ENCODE peak calls at places on chromosomes 3 and 15, in four cellular contexts. H is GM23338, J is sigmoid colon, A is OCI-LY7. T is an unnamed sample.

GRCh38 chr15:28892789-28893610 is 7.2 kb downstream of the APBA2 start:
- DNase-seq in A (no peak), H (no peak), J (no peak), T (no peak)

GRCh38 chr3:2931265-2931664 is 178.9 kb downstream of the IL5RA start:
- DNase-seq in H (no peak), A (no peak), J (no peak), T (no peak)

GRCh38 chr15:32029862-32030781 is at the start of gene CHRNA7:
- DNase-seq in A (peak; percentile 19), J (peak; percentile 71), H (peak; percentile 86), T (peak; percentile 84)

GRCh38 chr3:135803291-135803690 is 162.2 kb upstream of the PPP2R3A start:
- DNase-seq in A (no peak), H (no peak), J (no peak), T (peak; percentile 7)

GRCh38 chr3:184258926-184259325 is 2.4 kb downstream of the CAMK2N2 start:
- DNase-seq in A (no peak), H (no peak), J (no peak), T (no peak)

GRCh38 chr15:70165811-70166284 is 68.1 kb upstream of the TLE3 start:
- DNase-seq in H (no peak), J (peak; percentile 90), A (no peak), T (peak; percentile 72)

GRCh38 chr15:85316244-85316934 is 64.0 kb upstream of the AKAP13 start:
- DNase-seq in H (no peak), J (no peak), A (no peak), T (no peak)

GRCh38 chr3:61981005-61981404 is 392.3 kb downstream of the FEZF2 start:
- DNase-seq in J (no peak), H (no peak), A (no peak), T (no peak)

GRCh38 chr3:185205865-185206264 is 48.0 kb downstream of the EHHADH start:
- DNase-seq in A (no peak), J (no peak), H (no peak), T (no peak)

GRCh38 chr3:13575459-13576061 is 26.6 kb downstream of the FBLN2 start:
- DNase-seq in H (no peak), J (no peak), A (no peak), T (peak; percentile 53)

GRCh38 chr15:52509500-52510244 is 19.0 kb downstream of the MYO5A start:
- DNase-seq in A (no peak), J (no peak), H (no peak), T (no peak)

GRCh38 chr3:7309707-7310106 is 448.8 kb downstream of the GRM7 start:
- DNase-seq in H (peak; percentile 1), A (no peak), J (peak; percentile 74), T (peak; percentile 45)

GRCh38 chr3:32325957-32326356 is 65.7 kb upstream of the CMTM7 start:
- DNase-seq in J (no peak), A (no peak), H (no peak), T (no peak)

GRCh38 chr3:187551419-187551818 is 118.8 kb downstream of the SST start:
- DNase-seq in A (no peak), J (no peak), H (no peak), T (no peak)

GRCh38 chr3:189304465-189305341 is 132.9 kb downstream of the TPRG1 start:
- DNase-seq in H (peak; percentile 47), J (no peak), A (no peak), T (no peak)

GRCh38 chr15:27871078-27871695 is 227.9 kb downstream of the OCA2 start:
- DNase-seq in H (no peak), A (no peak), J (no peak), T (no peak)

GRCh38 chr3:102032491-102033383 is 183.4 kb downstream of the NFKBIZ start:
- DNase-seq in J (no peak), A (no peak), H (no peak), T (no peak)

GRCh38 chr3:186614597-186615483 is 2.0 kb downstream of the AHSG start:
- DNase-seq in A (peak; percentile 78), J (peak; percentile 77), H (peak; percentile 88), T (peak; percentile 83)

GRCh38 chr3:129106866-129107565 is 14.6 kb downstream of the RAB43 start:
- DNase-seq in J (no peak), A (no peak), H (no peak), T (no peak)

GRCh38 chr3:25493246-25493645 is 65.2 kb downstream of the RARB start:
- DNase-seq in J (no peak), A (no peak), H (no peak), T (no peak)

GRCh38 chr15:80609512-80609946 is 85.6 kb upstream of the ABHD17C start:
- DNase-seq in H (no peak), J (no peak), A (no peak), T (no peak)

GRCh38 chr3:67489816-67490215 is 164.6 kb downstream of the SUCLG2 start:
- DNase-seq in J (no peak), A (no peak), H (no peak), T (no peak)

DNA sequence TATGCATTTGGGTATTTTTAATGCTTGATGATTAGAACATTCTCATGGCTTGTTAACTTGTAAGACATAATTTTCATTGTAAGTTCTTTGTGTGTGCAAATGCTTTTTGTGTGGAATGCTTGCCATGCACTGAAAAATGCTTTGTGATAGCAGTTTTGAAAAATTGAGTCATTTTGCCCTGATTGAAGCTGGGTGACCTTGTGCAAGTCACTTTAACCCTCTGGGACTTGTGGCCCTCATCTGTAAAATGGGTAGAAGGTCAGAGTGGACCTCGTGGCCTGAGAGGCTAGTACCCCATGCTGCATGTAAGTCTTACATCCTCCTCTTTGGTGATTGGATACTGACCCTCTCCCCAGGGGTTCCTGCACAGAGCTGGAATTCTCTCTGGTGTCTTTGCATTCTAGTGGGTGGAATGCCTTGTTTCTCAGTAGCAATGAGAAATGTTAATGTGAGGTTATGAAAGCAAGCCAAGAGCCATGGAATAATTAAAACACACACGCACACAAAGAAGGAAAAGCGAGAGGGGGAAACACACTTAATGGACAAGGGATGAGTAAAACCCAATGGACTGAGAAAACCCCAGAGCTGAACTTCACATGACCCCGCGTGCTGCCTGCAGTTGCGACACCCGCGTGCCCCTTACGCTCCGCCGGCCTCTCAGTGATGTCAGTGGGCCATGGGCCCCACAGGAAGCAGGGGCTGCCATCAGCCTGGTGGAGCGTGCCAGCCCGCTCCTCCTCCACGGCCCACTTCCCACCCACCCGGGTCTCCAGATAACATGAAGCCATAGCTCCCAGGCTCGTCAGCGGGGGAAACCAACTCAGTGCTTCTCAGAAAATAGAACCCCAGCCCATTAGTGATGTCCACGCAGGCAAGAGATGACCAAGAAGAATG is 44.0 kb downstream of the SMAD3 start:
- DNase-seq in J (peak; percentile 86), H (peak; percentile 26), A (peak; percentile 77), T (peak; percentile 65)
- H3K4me3 ChIP-seq in J (no peak overlapping the region), H (no peak overlapping the region), A (peak overlapping the region; percentile 47), T (no peak overlapping the region)

DNA sequence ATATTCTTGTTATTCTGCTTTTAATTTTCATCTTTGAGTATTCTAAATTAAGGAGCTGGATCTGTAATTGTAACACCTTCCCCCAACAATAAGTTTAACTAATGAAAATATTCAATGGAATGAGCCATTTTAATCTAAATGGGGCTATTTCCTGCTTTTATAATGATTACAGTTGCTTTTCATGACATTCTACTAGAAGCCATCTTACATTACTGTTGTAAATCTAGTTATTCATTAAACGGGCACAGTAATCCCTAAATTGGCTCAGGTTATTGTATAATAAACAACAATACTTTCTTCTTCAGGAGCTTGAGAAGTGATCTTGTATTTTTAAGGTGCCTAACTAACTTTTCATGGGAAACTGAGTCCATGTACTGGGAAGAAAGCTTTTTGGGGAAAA is 8.5 kb downstream of the FLNB start:
- DNase-seq in H (no peak), A (no peak), J (no peak), T (no peak)
- H3K4me1 ChIP-seq in H (peaks cover 86% of the 10 kb centered on the region), A (peaks cover 5% of the 10 kb centered on the region), J (peaks cover 90% of the 10 kb centered on the region), T (peaks cover 22% of the 10 kb centered on the region)

GRCh38 chr15:93037341-93038063 is 51.5 kb downstream of the RGMA start:
- DNase-seq in H (no peak), J (peak; percentile 83), A (no peak), T (no peak)
- H3K27ac ChIP-seq in H (no peak overlapping the region), J (peak overlapping the region; percentile 72), A (no peak overlapping the region), T (no peak overlapping the region)

GRCh38 chr3:125186261-125186770 is 26.2 kb downstream of the SLC12A8 start:
- DNase-seq in A (no peak), J (no peak), H (no peak), T (no peak)

GRCh38 chr3:125186800-125187598 is 25.5 kb downstream of the SLC12A8 start:
- DNase-seq in J (no peak), A (no peak), H (no peak), T (peak; percentile 16)

GRCh38 chr3:125188955-125189354 is 23.6 kb downstream of the SLC12A8 start:
- DNase-seq in H (no peak), J (no peak), A (no peak), T (no peak)

GRCh38 chr3:125187599-125187910 is 25.0 kb downstream of the SLC12A8 start:
- DNase-seq in A (no peak), H (no peak), J (no peak), T (peak; percentile 30)

GRCh38 chr3:125185758-125186245 is 26.7 kb downstream of the SLC12A8 start:
- DNase-seq in A (no peak), H (no peak), J (no peak), T (no peak)
- H3K4me3 ChIP-seq in A (no peak overlapping the region), H (no peak overlapping the region), J (no peak overlapping the region), T (no peak overlapping the region)

DNA sequence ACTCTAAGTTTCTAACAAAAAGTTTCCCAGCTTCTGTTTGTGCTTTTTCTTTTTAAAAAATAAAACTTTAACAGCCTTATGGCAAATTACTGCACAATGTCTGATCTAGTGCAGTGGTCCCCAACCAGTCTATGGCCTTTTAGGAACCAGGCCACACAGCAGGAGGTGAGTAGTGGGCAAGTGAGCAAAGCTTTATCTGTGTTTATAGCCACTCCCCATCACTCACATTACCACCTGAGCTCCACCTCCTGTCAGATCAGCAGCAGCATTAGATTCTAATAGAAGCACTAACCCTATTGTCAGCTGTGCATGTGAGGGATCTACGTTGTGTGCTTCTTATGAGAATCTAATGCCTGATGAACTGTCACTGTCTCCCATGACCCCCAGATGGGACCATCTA is 5.6 kb downstream of the MKRN2 start:
- DNase-seq in A (no peak), H (no peak), J (no peak), T (no peak)
- H3K4me1 ChIP-seq in A (peaks cover 40% of the 10 kb centered on the region), H (peaks cover 38% of the 10 kb centered on the region), J (peaks cover 27% of the 10 kb centered on the region), T (peaks cover 2% of the 10 kb centered on the region)

DNA sequence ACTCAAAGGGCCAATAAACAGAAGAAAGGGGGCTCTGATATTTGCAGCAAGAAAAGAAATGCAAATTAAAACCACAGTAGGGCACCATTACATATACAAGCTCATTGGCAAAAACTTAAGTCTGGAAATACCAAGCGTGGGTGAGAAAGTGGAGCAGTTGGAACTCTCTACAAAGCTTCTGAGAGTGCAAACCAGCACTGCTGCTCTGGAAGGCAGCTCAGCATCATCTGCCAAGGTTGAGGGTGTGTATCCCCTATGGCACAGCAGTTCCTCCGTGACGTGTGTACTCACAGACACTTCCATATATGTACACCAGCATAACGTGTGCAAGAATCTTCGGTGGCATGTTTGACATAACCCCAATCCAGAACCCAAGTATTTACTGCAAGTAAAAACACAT is 271.0 kb upstream of the ATP10A start:
- DNase-seq in J (no peak), A (no peak), H (no peak), T (no peak)
- H3K27ac ChIP-seq in J (no peak overlapping the region), A (no peak overlapping the region), H (peak overlapping the region; percentile 28), T (no peak overlapping the region)

DNA sequence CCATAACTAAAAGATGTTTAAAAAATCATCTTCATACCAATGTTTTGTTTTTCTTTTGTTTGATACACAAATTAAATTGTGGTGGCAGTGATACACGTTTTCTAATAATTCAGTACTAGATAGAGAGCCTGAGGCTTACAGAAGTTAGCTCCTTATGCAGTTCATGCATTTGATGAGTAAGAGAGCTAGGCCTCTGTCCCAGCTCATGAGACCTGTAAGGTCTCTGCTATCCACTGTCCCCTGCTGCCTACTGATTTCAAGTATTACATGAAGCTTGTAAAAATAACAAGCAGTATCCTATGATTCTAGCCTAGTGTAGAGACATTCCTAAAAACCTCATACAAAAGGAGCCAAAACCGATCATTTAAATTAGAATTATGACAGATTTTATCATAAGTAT is 144.5 kb downstream of the MBNL1 start:
- DNase-seq in H (no peak), J (no peak), A (no peak), T (no peak)
- H3K4me3 ChIP-seq in H (no peak overlapping the region), J (no peak overlapping the region), A (no peak overlapping the region), T (no peak overlapping the region)

T was measured in mesendoderm.